ENCODE peak calls at places on chromosomes 13 and 19, in four cellular contexts. One of them, this sample, is unnamed.
A peak's percentile ranks its signal among the peaks of the same experiment; 100 is the strongest.

GRCh38 chr19:45820413-45821102 is 5.5 kb upstream of the RSPH6A start:
- DNase-seq in BE2C: no peak
- DNase-seq in HTR-8/SVneo: no peak
- DNase-seq in Karpas-422: no peak
- DNase-seq in this sample: no peak

GRCh38 chr19:17673937-17674799 is 14.0 kb downstream of the UNC13A start:
- DNase-seq in HTR-8/SVneo: no peak
- DNase-seq in BE2C: no peak
- DNase-seq in Karpas-422: no peak
- DNase-seq in this sample: no peak

GRCh38 chr19:49400034-49400433 is 12.0 kb downstream of the KASH5 start:
- DNase-seq in Karpas-422: no peak
- DNase-seq in HTR-8/SVneo: no peak
- DNase-seq in BE2C: no peak
- DNase-seq in this sample: no peak

GRCh38 chr19:31532034-31532433 is 182.8 kb upstream of the TSHZ3 start:
- DNase-seq in BE2C: no peak
- DNase-seq in HTR-8/SVneo: no peak
- DNase-seq in Karpas-422: no peak
- DNase-seq in this sample: no peak

GRCh38 chr13:113475911-113476310 is 14.6 kb downstream of the DCUN1D2 start:
- DNase-seq in HTR-8/SVneo: no peak
- DNase-seq in BE2C: no peak
- DNase-seq in Karpas-422: no peak
- DNase-seq in this sample: no peak

GRCh38 chr19:22422220-22422619 is at the start of gene ZNF98:
- DNase-seq in HTR-8/SVneo: peak; percentile 57
- DNase-seq in Karpas-422: no peak
- DNase-seq in BE2C: no peak
- DNase-seq in this sample: no peak

GRCh38 chr13:46543307-46543706 is 9.7 kb upstream of the LRCH1 start:
- DNase-seq in BE2C: no peak
- DNase-seq in Karpas-422: no peak
- DNase-seq in HTR-8/SVneo: no peak
- DNase-seq in this sample: no peak

GRCh38 chr13:19590423-19590822 is 29.1 kb upstream of the TPTE2 start:
- DNase-seq in Karpas-422: no peak
- DNase-seq in BE2C: no peak
- DNase-seq in HTR-8/SVneo: no peak
- DNase-seq in this sample: no peak

GRCh38 chr19:33389574-33390119 is 16.1 kb downstream of the CEBPG start:
- DNase-seq in Karpas-422: no peak
- DNase-seq in HTR-8/SVneo: no peak
- DNase-seq in BE2C: no peak
- DNase-seq in this sample: no peak

GRCh38 chr13:66795636-66796035 is 434.5 kb downstream of the PCDH9 start:
- DNase-seq in BE2C: no peak
- DNase-seq in Karpas-422: no peak
- DNase-seq in HTR-8/SVneo: no peak
- DNase-seq in this sample: no peak

GRCh38 chr19:14467391-14467790 is 7.8 kb downstream of the PTGER1 start:
- DNase-seq in Karpas-422: no peak
- DNase-seq in BE2C: no peak
- DNase-seq in HTR-8/SVneo: no peak
- DNase-seq in this sample: no peak

GRCh38 chr13:98912846-98913245 is 65.0 kb downstream of the DOCK9 start:
- DNase-seq in HTR-8/SVneo: no peak
- DNase-seq in BE2C: no peak
- DNase-seq in Karpas-422: no peak
- DNase-seq in this sample: no peak

GRCh38 chr13:59746291-59746962 is 417.3 kb downstream of the DIAPH3 start:
- DNase-seq in HTR-8/SVneo: no peak
- DNase-seq in Karpas-422: no peak
- DNase-seq in BE2C: no peak
- DNase-seq in this sample: no peak

GRCh38 chr19:42197375-42197817 is 20.1 kb downstream of the DEDD2 start:
- DNase-seq in HTR-8/SVneo: no peak
- DNase-seq in Karpas-422: no peak
- DNase-seq in BE2C: no peak
- DNase-seq in this sample: no peak

GRCh38 chr13:29111446-29111845 is 291.3 kb downstream of the MTUS2 start:
- DNase-seq in HTR-8/SVneo: no peak
- DNase-seq in BE2C: no peak
- DNase-seq in Karpas-422: no peak
- DNase-seq in this sample: no peak

GRCh38 chr13:50742353-50742752 is 101.1 kb downstream of the DLEU7 start:
- DNase-seq in BE2C: no peak
- DNase-seq in HTR-8/SVneo: no peak
- DNase-seq in Karpas-422: no peak
- DNase-seq in this sample: no peak

GRCh38 chr13:19961924-19962323 is 3.4 kb downstream of the ZMYM2 start:
- DNase-seq in Karpas-422: no peak
- DNase-seq in HTR-8/SVneo: no peak
- DNase-seq in BE2C: no peak
- DNase-seq in this sample: no peak

GRCh38 chr13:45349438-45349837 is 8.5 kb upstream of the TPT1 start:
- DNase-seq in Karpas-422: no peak
- DNase-seq in HTR-8/SVneo: no peak
- DNase-seq in BE2C: no peak
- DNase-seq in this sample: no peak